ENCODE peak calls at places on chromosomes 1 and 21, in nine cellular contexts. X, P, B, R, G, L, A, N and M are unnamed samples.

GRCh38 chr1:110951161-110951560 is 12.6 kb downstream of the LRIF1 start:
- DNase-seq in X (no peak), P (no peak), B (no peak), R (no peak), G (no peak), L (no peak), A (no peak), N (no peak), M (no peak)

GRCh38 chr1:150259758-150260669 is 2.4 kb downstream of the CA14 start:
- DNase-seq in X (no peak), P (no peak), B (peak), R (peak), G (no peak), L (peak), A (no peak), N (peak), M (no peak)

GRCh38 chr1:159675046-159675445 is 39.3 kb downstream of the CRP start:
- DNase-seq in X (no peak), P (no peak), B (no peak), R (no peak), G (no peak), L (no peak), A (no peak), N (no peak), M (no peak)

GRCh38 chr1:246753670-246754535 is 29.7 kb downstream of the SCCPDH start:
- DNase-seq in X (peak), P (no peak), B (peak), R (peak), G (peak), L (peak), A (no peak), N (no peak), M (peak)

GRCh38 chr1:100736766-100737165 is 17.2 kb downstream of the VCAM1 start:
- DNase-seq in X (no peak), P (no peak), B (no peak), R (no peak), G (no peak), L (no peak), A (no peak), N (no peak), M (no peak)

GRCh38 chr21:22314963-22315362 is 1316.8 kb downstream of the NCAM2 start:
- DNase-seq in X (no peak), P (no peak), B (no peak), R (no peak), G (no peak), L (no peak), A (no peak), N (no peak), M (no peak)

GRCh38 chr21:45532826-45533730 is 9.2 kb downstream of the SLC19A1 start:
- DNase-seq in X (no peak), P (peak), B (peak), R (no peak), G (no peak), L (peak), A (no peak), N (no peak), M (no peak)

GRCh38 chr1:5915587-5916571 is 76.3 kb downstream of the NPHP4 start:
- DNase-seq in X (peak), P (peak), B (no peak), R (no peak), G (peak), L (no peak), A (no peak), N (no peak), M (no peak)

GRCh38 chr1:165897326-165898303 is 70.2 kb downstream of the UCK2 start:
- DNase-seq in X (no peak), P (no peak), B (no peak), R (no peak), G (no peak), L (no peak), A (no peak), N (no peak), M (no peak)

GRCh38 chr1:169163059-169163458 is 56.6 kb downstream of the ATP1B1 start:
- DNase-seq in X (no peak), P (no peak), B (no peak), R (no peak), G (no peak), L (no peak), A (no peak), N (no peak), M (no peak)

GRCh38 chr1:61157420-61157987 is 75.1 kb downstream of the NFIA start:
- DNase-seq in X (no peak), P (no peak), B (no peak), R (no peak), G (no peak), L (no peak), A (no peak), N (no peak), M (no peak)

GRCh38 chr1:182175340-182176068 is 114.0 kb upstream of the ZNF648 start:
- DNase-seq in X (no peak), P (no peak), B (no peak), R (no peak), G (no peak), L (no peak), A (no peak), N (no peak), M (no peak)

GRCh38 chr1:75174031-75174760 is 40.0 kb downstream of the LHX8 start:
- DNase-seq in X (no peak), P (no peak), B (no peak), R (no peak), G (no peak), L (no peak), A (no peak), N (no peak), M (no peak)

GRCh38 chr1:120179420-120180348 is 3.4 kb upstream of the SEC22B start:
- DNase-seq in X (no peak), P (no peak), B (peak), R (peak), G (no peak), L (peak), A (no peak), N (no peak), M (peak)

GRCh38 chr1:151158311-151158710 is 1.9 kb downstream of the TNFAIP8L2 start:
- DNase-seq in X (no peak), P (no peak), B (no peak), R (no peak), G (no peak), L (no peak), A (no peak), N (no peak), M (no peak)

GRCh38 chr1:180252638-180253536 is 22.8 kb downstream of the LHX4 start:
- DNase-seq in X (peak), P (no peak), B (peak), R (peak), G (peak), L (peak), A (peak), N (no peak), M (peak)

GRCh38 chr21:25980710-25981109 is 189.9 kb downstream of the APP start:
- DNase-seq in X (no peak), P (no peak), B (no peak), R (no peak), G (no peak), L (no peak), A (no peak), N (no peak), M (no peak)

GRCh38 chr1:150621497-150622113 is 7.8 kb downstream of the ENSA start:
- DNase-seq in X (peak), P (no peak), B (no peak), R (peak), G (peak), L (peak), A (no peak), N (no peak), M (no peak)

GRCh38 chr1:17162941-17163340 is 42.0 kb upstream of the PADI1 start:
- DNase-seq in X (peak), P (no peak), B (no peak), R (no peak), G (no peak), L (no peak), A (no peak), N (no peak), M (no peak)

GRCh38 chr1:85454214-85454613 is 10.7 kb downstream of the DDAH1 start:
- DNase-seq in X (no peak), P (no peak), B (no peak), R (no peak), G (no peak), L (no peak), A (no peak), N (no peak), M (no peak)

GRCh38 chr1:54581621-54582035 is 33.6 kb downstream of the ACOT11 start:
- DNase-seq in X (no peak), P (peak), B (peak), R (peak), G (peak), L (peak), A (peak), N (peak), M (peak)

GRCh38 chr1:192118881-192119280 is 39.4 kb upstream of the RGS18 start:
- DNase-seq in X (no peak), P (no peak), B (no peak), R (no peak), G (no peak), L (no peak), A (no peak), N (no peak), M (no peak)

GRCh38 chr1:94619731-94620130 is 78.2 kb upstream of the F3 start:
- DNase-seq in X (no peak), P (no peak), B (no peak), R (no peak), G (no peak), L (no peak), A (no peak), N (no peak), M (no peak)

GRCh38 chr1:42096565-42096964 is 56.6 kb upstream of the GUCA2B start:
- DNase-seq in X (no peak), P (no peak), B (no peak), R (no peak), G (no peak), L (no peak), A (no peak), N (no peak), M (no peak)

GRCh38 chr1:39933956-39934941 is 20.7 kb upstream of the MFSD2A start:
- DNase-seq in X (no peak), P (peak), B (peak), R (peak), G (peak), L (peak), A (peak), N (no peak), M (peak)

GRCh38 chr1:119374208-119374877 is 5.8 kb downstream of the HAO2 start:
- DNase-seq in X (no peak), P (no peak), B (no peak), R (no peak), G (no peak), L (no peak), A (no peak), N (no peak), M (no peak)

GRCh38 chr1:153291514-153291913 is 21.2 kb downstream of the PGLYRP3 start:
- DNase-seq in X (no peak), P (no peak), B (no peak), R (no peak), G (no peak), L (no peak), A (no peak), N (no peak), M (no peak)

GRCh38 chr1:103948526-103948925 is 198.8 kb downstream of the AMY1C start:
- DNase-seq in X (no peak), P (no peak), B (no peak), R (no peak), G (no peak), L (no peak), A (no peak), N (no peak), M (no peak)
- TF ChIP-seq CTCF in X (no peak), P (no peak), B (no peak), R (no peak), G (peak), L (no peak), A (no peak), N (no peak), M (no peak)

GRCh38 chr1:232873931-232874330 is 68.7 kb downstream of the MAP10 start:
- DNase-seq in X (no peak), P (no peak), B (no peak), R (no peak), G (no peak), L (no peak), A (no peak), N (no peak), M (no peak)

GRCh38 chr1:232873412-232873811 is 68.2 kb downstream of the MAP10 start:
- DNase-seq in X (no peak), P (no peak), B (no peak), R (no peak), G (no peak), L (no peak), A (no peak), N (no peak), M (no peak)

GRCh38 chr1:232865118-232865931 is 60.1 kb downstream of the MAP10 start:
- DNase-seq in X (no peak), P (no peak), B (no peak), R (no peak), G (no peak), L (no peak), A (no peak), N (no peak), M (no peak)

GRCh38 chr1:232872738-232873137 is 67.5 kb downstream of the MAP10 start:
- DNase-seq in X (no peak), P (no peak), B (no peak), R (no peak), G (no peak), L (no peak), A (no peak), N (no peak), M (no peak)

GRCh38 chr1:232868793-232869491 is 63.7 kb downstream of the MAP10 start:
- DNase-seq in X (no peak), P (no peak), B (no peak), R (no peak), G (peak), L (no peak), A (no peak), N (peak), M (peak)
- TF ChIP-seq POLR2A in X (no peak), P (no peak), B (no peak), R (no peak), G (no peak), L (no peak), A (no peak), N (peak), M (no peak)

GRCh38 chr1:9066945-9067807 is 2.3 kb downstream of the SLC2A5 start:
- DNase-seq in X (no peak), P (no peak), B (peak), R (peak), G (peak), L (peak), A (no peak), N (no peak), M (no peak)
- TF ChIP-seq CTCF in X (peak), P (no peak), B (no peak), R (no peak), G (no peak), L (no peak), A (no peak), N (no peak), M (no peak)

DNA sequence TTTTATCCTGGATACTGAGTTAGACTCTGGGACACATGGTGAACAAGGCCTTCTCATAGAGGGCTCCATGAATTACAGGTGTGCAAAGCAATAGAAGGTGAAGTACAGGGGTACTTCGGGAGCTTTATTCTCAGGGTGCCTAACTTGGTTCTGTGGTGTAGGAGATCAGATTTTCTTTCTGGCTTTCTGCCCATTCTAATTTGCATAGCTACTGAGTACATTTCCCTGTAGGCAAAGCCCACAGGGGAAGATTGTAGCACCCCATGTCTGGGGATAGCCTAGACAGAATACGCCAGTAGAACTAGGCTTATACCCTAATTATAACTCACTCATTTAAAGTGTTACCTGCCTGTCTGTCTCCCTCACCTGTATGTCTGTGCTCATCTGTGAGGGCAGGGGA is 49.7 kb downstream of the PGM1 start:
- DNase-seq in X (no peak), P (no peak), B (no peak), R (no peak), G (no peak), L (no peak), A (no peak), N (no peak), M (no peak)
- TF ChIP-seq POLR2A in X (no peak), P (no peak), B (no peak), R (no peak), G (no peak), L (no peak), A (no peak), N (no peak), M (no peak)

GRCh38 chr1:9718006-9718680 is 66.6 kb downstream of the PIK3CD start:
- DNase-seq in X (no peak), P (no peak), B (no peak), R (no peak), G (no peak), L (no peak), A (no peak), N (no peak), M (no peak)

GRCh38 chr1:9722378-9722749 is 70.8 kb downstream of the PIK3CD start:
- DNase-seq in X (no peak), P (no peak), B (no peak), R (no peak), G (no peak), L (no peak), A (no peak), N (no peak), M (no peak)

GRCh38 chr1:9721606-9722377 is 70.3 kb downstream of the PIK3CD start:
- DNase-seq in X (peak), P (no peak), B (no peak), R (no peak), G (no peak), L (no peak), A (no peak), N (no peak), M (no peak)

GRCh38 chr1:9720785-9721605 is 69.5 kb downstream of the PIK3CD start:
- DNase-seq in X (no peak), P (no peak), B (no peak), R (no peak), G (no peak), L (no peak), A (no peak), N (no peak), M (no peak)

DNA sequence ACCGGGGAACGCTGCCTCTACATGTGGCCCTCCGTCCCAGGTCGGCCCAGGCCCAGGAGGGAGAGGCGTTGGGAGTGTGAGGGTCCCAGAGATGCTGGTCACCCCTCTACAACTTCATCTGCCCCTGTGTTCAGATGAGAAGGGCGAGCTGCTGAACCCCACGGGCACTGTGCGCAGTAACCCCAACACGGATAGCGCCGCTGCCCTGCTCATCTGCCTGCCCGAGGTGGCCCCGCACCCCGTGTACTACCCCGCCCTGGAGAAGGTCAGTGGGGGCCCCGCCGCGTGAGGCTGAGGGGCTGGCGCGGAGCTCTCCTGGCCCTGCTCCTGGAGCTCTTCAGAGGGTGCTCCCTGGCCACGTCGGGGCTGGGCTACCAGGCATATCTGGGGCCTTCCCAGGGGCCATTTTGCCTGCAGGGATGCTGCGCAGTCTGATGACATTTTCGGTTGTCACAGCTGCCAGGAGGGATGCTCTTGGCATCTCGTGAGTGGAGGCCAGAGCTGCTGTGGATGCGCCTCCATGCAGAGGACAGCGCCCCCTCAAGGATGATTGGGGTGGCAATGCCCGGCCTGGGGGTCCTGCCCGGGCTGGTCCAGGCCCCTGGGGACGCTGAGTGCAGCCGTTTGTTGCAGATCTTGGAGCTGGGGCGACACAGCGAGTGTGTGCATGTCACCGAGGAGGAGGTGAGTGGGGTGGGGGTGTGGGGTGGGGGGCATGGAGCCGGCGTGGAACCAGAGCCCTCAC is 68.6 kb downstream of the PIK3CD start:
- DNase-seq in X (no peak), P (no peak), B (no peak), R (no peak), G (no peak), L (no peak), A (no peak), N (no peak), M (no peak)
- TF ChIP-seq CTCF in X (peak), P (no peak), B (no peak), R (no peak), G (no peak), L (no peak), A (no peak), N (no peak), M (no peak)

GRCh38 chr1:26306290-26307221 is at the start of gene UBXN11:
- DNase-seq in X (peak), P (peak), B (peak), R (peak), G (peak), L (peak), A (peak), N (peak), M (peak)
- TF ChIP-seq POLR2A in X (peak), P (no peak), B (no peak), R (no peak), G (no peak), L (no peak), A (no peak), N (no peak), M (no peak)

GRCh38 chr1:199287632-199288031 is 648.8 kb downstream of the PTPRC start:
- DNase-seq in X (no peak), P (no peak), B (no peak), R (no peak), G (no peak), L (no peak), A (no peak), N (no peak), M (no peak)
- TF ChIP-seq CTCF in X (no peak), P (no peak), B (no peak), R (no peak), G (no peak), L (no peak), A (no peak), N (no peak), M (no peak)